ENCODE peak calls at places on chromosome 3, in seven cellular contexts. M is stomach, X is adrenal gland, D is OCI-LY7, G is lower lobe of right lung, P is fibroblast of lung, J is neuronal stem cell. U is an unnamed sample. For H3K4me1, the result is how much of the 10 kb centered on the place peaks cover.

GRCh38 chr3:154904328-154904727 is 175.8 kb upstream of the MME start:
- DNase-seq in M (no peak), X (no peak), D (peak), G (no peak), P (peak), J (peak), U (no peak)

GRCh38 chr3:31008986-31009385 is 114.5 kb upstream of the GADL1 start:
- DNase-seq in M (no peak), X (no peak), D (no peak), G (no peak), P (no peak), J (no peak), U (no peak)

GRCh38 chr3:115099115-115099884 is 47.8 kb downstream of the ZBTB20 start:
- DNase-seq in M (no peak), X (no peak), D (no peak), G (no peak), P (peak), J (no peak), U (peak)

GRCh38 chr3:101677436-101678286 is 729 bp upstream of the ZBTB11 start:
- DNase-seq in M (no peak), X (peak), D (peak), G (no peak), P (no peak), J (no peak), U (no peak)

GRCh38 chr3:43627360-43627759 is 5.5 kb upstream of the ANO10 start:
- DNase-seq in M (no peak), X (no peak), D (no peak), G (no peak), P (no peak), J (no peak), U (no peak)

GRCh38 chr3:53350652-53351051 is 3.3 kb upstream of the DCP1A start:
- DNase-seq in M (no peak), X (no peak), D (peak), G (no peak), P (peak), J (no peak), U (no peak)

GRCh38 chr3:158167737-158168469 is 58.0 kb downstream of the RSRC1 start:
- DNase-seq in M (no peak), X (peak), D (no peak), G (no peak), P (peak), J (no peak), U (no peak)

GRCh38 chr3:122324871-122325323 is at the start of gene CSTA:
- DNase-seq in M (no peak), X (no peak), D (no peak), G (no peak), P (peak), J (no peak), U (no peak)

GRCh38 chr3:49165771-49166751 is at the start of gene CCDC71:
- DNase-seq in M (peak), X (peak), D (peak), G (peak), P (peak), J (no peak), U (peak)

GRCh38 chr3:103195201-103195600 is 760.4 kb downstream of the ZPLD1 start:
- DNase-seq in M (no peak), X (no peak), D (no peak), G (no peak), P (peak), J (no peak), U (no peak)

GRCh38 chr3:167318996-167319615 is 61.0 kb downstream of the ZBBX start:
- DNase-seq in M (no peak), X (no peak), D (no peak), G (no peak), P (no peak), J (no peak), U (no peak)

GRCh38 chr3:161759444-161759843 is 262.8 kb downstream of the OTOL1 start:
- DNase-seq in M (no peak), X (no peak), D (no peak), G (no peak), P (no peak), J (no peak), U (no peak)

GRCh38 chr3:177729939-177730700 is 532.8 kb upstream of the TBL1XR1 start:
- DNase-seq in M (no peak), X (peak), D (no peak), G (no peak), P (no peak), J (no peak), U (peak)

GRCh38 chr3:186920301-186920700 is 10.0 kb upstream of the ST6GAL1 start:
- DNase-seq in M (no peak), X (no peak), D (no peak), G (no peak), P (no peak), J (no peak), U (no peak)

GRCh38 chr3:59684766-59685165 is 634.9 kb upstream of the CFAP20DC start:
- DNase-seq in M (no peak), X (no peak), D (no peak), G (no peak), P (no peak), J (no peak), U (no peak)

GRCh38 chr3:188646592-188646991 is 492.6 kb downstream of the LPP start:
- DNase-seq in M (no peak), X (no peak), D (peak), G (no peak), P (peak), J (no peak), U (no peak)

GRCh38 chr3:153026026-153026425 is 136.0 kb upstream of the RAP2B start:
- DNase-seq in M (no peak), X (no peak), D (peak), G (no peak), P (peak), J (no peak), U (no peak)

GRCh38 chr3:119469378-119470189 is 821 bp downstream of the POGLUT1 start:
- DNase-seq in M (no peak), X (no peak), D (peak), G (no peak), P (peak), J (no peak), U (no peak)

GRCh38 chr3:197882580-197882979 is 67.4 kb upstream of the RPL35A start:
- DNase-seq in M (no peak), X (no peak), D (no peak), G (no peak), P (no peak), J (no peak), U (no peak)

GRCh38 chr3:100902572-100902971 is 90.6 kb downstream of the ABI3BP start:
- DNase-seq in M (no peak), X (no peak), D (no peak), G (no peak), P (no peak), J (no peak), U (no peak)

GRCh38 chr3:40086890-40087884 is 222.3 kb upstream of the EIF1B start:
- DNase-seq in M (no peak), X (no peak), D (no peak), G (no peak), P (no peak), J (no peak), U (no peak)

GRCh38 chr3:25455316-25456232 is 27.5 kb downstream of the RARB start:
- DNase-seq in M (no peak), X (no peak), D (no peak), G (no peak), P (peak), J (no peak), U (no peak)

GRCh38 chr3:39707314-39707909 is 102.0 kb upstream of the MYRIP start:
- DNase-seq in M (no peak), X (no peak), D (peak), G (no peak), P (peak), J (peak), U (no peak)

GRCh38 chr3:74692-75243 is 121.8 kb upstream of the CHL1 start:
- DNase-seq in M (no peak), X (no peak), D (no peak), G (no peak), P (peak), J (no peak), U (no peak)
- H3K27ac ChIP-seq in M (peak), X (no peak), D (no peak), G (peak), P (no peak), J (no peak), U (peak)

GRCh38 chr3:14432996-14433572 is 30.7 kb downstream of the SLC6A6 start:
- DNase-seq in M (peak), X (no peak), D (no peak), G (no peak), P (no peak), J (no peak), U (no peak)

GRCh38 chr3:14434105-14434504 is 31.7 kb downstream of the SLC6A6 start:
- DNase-seq in M (peak), X (peak), D (no peak), G (peak), P (peak), J (no peak), U (no peak)

GRCh38 chr3:14431556-14431927 is 29.1 kb downstream of the SLC6A6 start:
- DNase-seq in M (no peak), X (no peak), D (peak), G (peak), P (no peak), J (no peak), U (no peak)

GRCh38 chr3:14430706-14431470 is 28.5 kb downstream of the SLC6A6 start:
- DNase-seq in M (no peak), X (no peak), D (no peak), G (no peak), P (no peak), J (no peak), U (no peak)

GRCh38 chr3:14431928-14432834 is 29.8 kb downstream of the SLC6A6 start:
- DNase-seq in M (peak), X (peak), D (peak), G (peak), P (peak), J (no peak), U (peak)
- H3K4me1 ChIP-seq in M (half or more), X (half or more), D (half or more), G (half or more), P (under half), J (under half), U (under half)

GRCh38 chr3:133821767-133822638 is 16.4 kb downstream of the SRPRB start:
- DNase-seq in M (peak), X (peak), D (no peak), G (no peak), P (peak), J (no peak), U (peak)

GRCh38 chr3:133820129-133820528 is 14.5 kb downstream of the SRPRB start:
- DNase-seq in M (no peak), X (no peak), D (no peak), G (no peak), P (no peak), J (no peak), U (no peak)

GRCh38 chr3:133825969-133826727 is 20.5 kb downstream of the SRPRB start:
- DNase-seq in M (no peak), X (no peak), D (no peak), G (no peak), P (no peak), J (no peak), U (no peak)

GRCh38 chr3:133824961-133825485 is 19.4 kb downstream of the SRPRB start:
- DNase-seq in M (no peak), X (no peak), D (no peak), G (no peak), P (no peak), J (no peak), U (no peak)

DNA sequence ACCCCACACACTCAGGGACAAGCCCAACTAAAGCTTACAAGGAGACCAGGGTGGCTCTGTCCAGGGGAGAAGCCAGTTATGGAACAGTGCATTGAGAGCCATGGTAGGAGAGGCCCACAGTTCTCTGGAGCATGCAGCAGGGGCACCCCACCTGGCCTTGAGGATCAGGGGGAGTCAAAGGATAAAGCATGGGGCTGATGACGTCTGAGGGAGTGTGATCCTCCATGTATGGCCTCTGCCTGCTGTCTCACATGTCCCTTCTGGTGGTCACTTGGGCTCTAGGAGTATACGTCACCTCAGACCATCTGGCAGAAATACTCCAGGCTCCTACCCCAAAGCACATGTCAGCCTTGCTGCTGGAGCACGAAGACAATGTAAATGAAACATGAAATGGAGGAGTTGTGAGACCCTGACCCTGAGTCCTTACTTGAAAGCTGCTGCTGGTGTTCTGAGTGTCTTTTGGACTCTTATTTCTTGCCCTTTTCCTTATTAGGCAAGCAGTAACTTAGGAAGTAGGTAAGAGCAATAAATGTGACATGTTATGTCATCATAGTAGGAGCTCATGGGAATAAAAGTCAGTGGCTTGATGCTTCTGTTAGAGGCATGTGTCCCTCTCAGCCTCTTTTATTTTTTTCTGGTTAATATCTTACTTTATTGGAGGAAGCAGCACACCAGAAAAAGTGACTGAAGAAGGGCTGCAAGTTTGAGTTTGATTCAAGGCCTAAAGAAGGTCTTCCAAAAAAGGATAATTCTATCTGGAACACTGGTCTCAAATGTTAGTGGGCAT is 15.5 kb downstream of the SRPRB start:
- DNase-seq in M (no peak), X (no peak), D (no peak), G (no peak), P (no peak), J (no peak), U (no peak)
- H3K4me3 ChIP-seq in M (no peak), X (no peak), D (no peak), G (no peak), P (no peak), J (no peak), U (no peak)

GRCh38 chr3:63950698-63951097 is 38.5 kb upstream of the SCAANT1 start:
- DNase-seq in M (no peak), X (no peak), D (no peak), G (no peak), P (no peak), J (no peak), U (no peak)
- H3K27ac ChIP-seq in M (no peak), X (no peak), D (no peak), G (no peak), P (no peak), J (no peak), U (no peak)